ENCODE peak calls at places on chromosome 16, in eight cellular contexts. K is body of pancreas, C is suprapubic skin, I is esophagus squamous epithelium, G is A549, W is IMR-90, O is sigmoid colon, Y is heart left ventricle. L is an unnamed sample.

GRCh38 chr16:876523-877241 is 76.1 kb upstream of the GNG13 start:
- DNase-seq in K (no peak), C (no peak), I (no peak), G (no peak), W (no peak), O (peak; percentile 53), Y (no peak), L (no peak)

GRCh38 chr16:75750516-75750915 is 24.2 kb upstream of the CPHXL start:
- DNase-seq in K (no peak), C (no peak), I (no peak), G (no peak), W (no peak), O (no peak), Y (no peak), L (no peak)

GRCh38 chr16:11572301-11572995 is 14.3 kb downstream of the LITAF start:
- DNase-seq in K (no peak), C (no peak), I (no peak), G (no peak), W (no peak), O (no peak), Y (no peak), L (no peak)

GRCh38 chr16:21117567-21117966 is 33.1 kb downstream of the DNAH3 start:
- DNase-seq in K (no peak), C (no peak), I (no peak), G (no peak), W (no peak), O (no peak), Y (no peak), L (no peak)

GRCh38 chr16:12311887-12312286 is 335.4 kb downstream of the SNX29 start:
- DNase-seq in K (no peak), C (no peak), I (no peak), G (no peak), W (no peak), O (no peak), Y (no peak), L (no peak)

GRCh38 chr16:80707686-80708085 is 96.7 kb downstream of the CDYL2 start:
- DNase-seq in K (no peak), C (no peak), I (no peak), G (no peak), W (no peak), O (no peak), Y (no peak), L (no peak)

GRCh38 chr16:1619976-1620375 is 7.8 kb downstream of the CRAMP1 start:
- DNase-seq in K (no peak), C (no peak), I (no peak), G (no peak), W (no peak), O (no peak), Y (no peak), L (no peak)

GRCh38 chr16:86884256-86884655 is 305.9 kb downstream of the FOXL1 start:
- DNase-seq in K (no peak), C (no peak), I (no peak), G (no peak), W (no peak), O (peak; percentile 14), Y (no peak), L (no peak)

GRCh38 chr16:813204-813915 is 12.8 kb upstream of the GNG13 start:
- DNase-seq in K (peak; percentile 45), C (no peak), I (no peak), G (peak; percentile 63), W (peak; percentile 8), O (no peak), Y (peak; percentile 40), L (no peak)

GRCh38 chr16:29198731-29199521 is 207.6 kb downstream of the NPIPB11 start:
- DNase-seq in K (no peak), C (peak; percentile 65), I (no peak), G (no peak), W (no peak), O (peak; percentile 69), Y (peak; percentile 21), L (no peak)

GRCh38 chr16:50671644-50672260 is 9.4 kb downstream of the SNX20 start:
- DNase-seq in K (no peak), C (no peak), I (no peak), G (no peak), W (peak; percentile 16), O (no peak), Y (no peak), L (peak; percentile 53)

GRCh38 chr16:77816293-77816692 is 27.9 kb downstream of the VAT1L start:
- DNase-seq in K (peak; percentile 58), C (no peak), I (no peak), G (no peak), W (peak; percentile 81), O (no peak), Y (no peak), L (no peak)

GRCh38 chr16:81394966-81395655 is 49.5 kb upstream of the CMIP start:
- DNase-seq in K (no peak), C (no peak), I (no peak), G (no peak), W (no peak), O (no peak), Y (peak; percentile 35), L (no peak)

GRCh38 chr16:14475370-14476139 is 154.5 kb downstream of the PARN start:
- DNase-seq in K (peak; percentile 76), C (no peak), I (no peak), G (peak; percentile 73), W (peak; percentile 24), O (no peak), Y (no peak), L (no peak)

GRCh38 chr16:31118223-31119155 is 1.0 kb downstream of the KAT8 start:
- DNase-seq in K (no peak), C (no peak), I (no peak), G (no peak), W (peak; percentile 81), O (no peak), Y (no peak), L (no peak)

GRCh38 chr16:31107465-31107867 is 720 bp upstream of the BCKDK start:
- DNase-seq in K (no peak), C (no peak), I (no peak), G (no peak), W (no peak), O (no peak), Y (no peak), L (no peak)

GRCh38 chr16:85750021-85750826 is 672 bp downstream of the C16orf74 start:
- DNase-seq in K (no peak), C (no peak), I (no peak), G (no peak), W (peak; percentile 46), O (no peak), Y (peak; percentile 39), L (no peak)
- TF ChIP-seq POLR2A in K (no peak), C (no peak), I (no peak), G (no peak), W (no peak), O (no peak), Y (no peak), L (no peak)

DNA sequence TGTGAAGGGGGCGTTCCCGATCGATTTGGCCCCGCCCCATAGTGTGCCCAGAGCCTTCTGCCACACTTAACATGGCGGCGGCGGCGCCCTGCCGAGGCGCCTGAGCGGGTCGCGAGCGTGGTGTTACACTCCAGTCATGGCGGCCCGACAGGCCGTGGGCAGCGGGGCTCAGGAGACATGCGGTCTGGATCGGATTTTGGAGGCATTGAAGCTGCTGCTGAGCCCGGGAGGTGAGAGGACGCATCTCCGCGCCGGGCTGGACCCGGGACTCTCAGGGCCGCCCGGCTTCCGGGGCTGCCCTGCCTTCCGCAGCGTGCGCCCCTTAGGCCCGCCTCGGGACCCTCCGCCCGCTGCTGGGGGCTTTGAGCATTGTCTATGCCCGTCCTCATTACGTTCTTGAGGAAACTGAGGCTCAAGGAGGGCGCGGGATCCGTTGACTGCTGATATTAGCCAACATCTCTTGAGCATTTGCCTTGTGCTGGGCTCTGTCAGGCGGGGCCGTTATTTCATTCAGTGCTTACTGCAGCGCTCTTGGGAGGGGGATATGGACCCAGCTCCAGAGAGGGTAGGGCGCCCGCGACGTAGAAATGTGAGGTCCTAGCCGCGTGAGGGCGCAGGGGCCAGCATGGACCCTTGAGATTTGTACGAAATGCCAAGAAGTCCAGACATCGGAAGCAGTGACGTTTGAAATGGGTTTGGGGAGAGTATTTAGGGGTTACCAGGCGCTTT is at the start of gene TANGO6:
- DNase-seq in K (peak; percentile 89), C (peak; percentile 91), I (peak; percentile 25), G (peak; percentile 74), W (peak; percentile 68), O (peak; percentile 91), Y (peak; percentile 89), L (peak; percentile 77)
- TF ChIP-seq POLR2A in K (peak; percentile 89), C (no peak), I (no peak), G (peak; percentile 94), W (peak; percentile 71), O (no peak), Y (peak; percentile 59), L (peak; percentile 88)

DNA sequence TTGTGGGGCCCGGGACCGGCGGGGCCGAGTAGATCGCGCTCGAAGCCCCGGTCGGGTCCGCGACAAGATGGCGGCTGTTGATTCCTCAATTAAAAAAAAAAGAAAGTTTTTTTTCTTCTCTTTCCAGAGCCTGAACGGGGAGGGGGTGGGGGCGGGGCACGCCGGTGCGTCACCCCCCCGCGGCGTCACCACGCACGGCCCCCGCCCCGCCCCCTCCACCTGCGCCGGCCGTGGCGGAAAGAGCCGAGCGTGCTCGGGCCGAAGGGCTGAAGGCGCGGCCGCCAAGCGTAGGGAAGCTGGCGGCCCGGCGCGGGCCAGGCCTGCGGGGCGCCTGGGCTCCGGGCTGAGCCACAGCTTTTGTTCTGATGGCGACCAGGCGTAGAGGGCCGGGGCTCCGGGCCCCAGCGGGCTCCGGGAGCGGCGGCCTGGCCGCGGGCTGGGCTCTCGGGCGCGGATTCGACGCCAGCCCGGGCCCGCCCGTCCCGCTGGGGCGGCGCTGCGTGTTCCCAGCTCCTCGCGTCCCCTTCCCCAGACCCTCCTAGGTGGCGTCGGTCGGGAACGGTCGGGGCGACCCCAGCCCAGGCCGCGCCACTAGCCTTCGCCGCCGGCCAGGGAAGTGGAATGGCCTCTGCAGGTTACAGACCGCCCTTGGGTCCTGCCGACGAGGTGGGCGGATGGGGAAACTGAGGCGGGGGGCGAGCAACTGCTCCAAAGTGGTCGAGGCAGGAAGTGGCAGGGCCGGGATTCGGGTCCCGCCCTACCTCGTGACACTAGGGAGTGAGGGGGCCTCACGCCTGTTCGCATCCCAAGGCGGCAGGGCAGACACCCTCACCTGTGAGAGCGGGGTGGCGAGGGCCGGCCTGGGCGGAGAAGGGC is at the start of gene CREBBP:
- DNase-seq in K (peak; percentile 90), C (peak; percentile 88), I (peak; percentile 56), G (peak; percentile 38), W (peak; percentile 80), O (peak; percentile 92), Y (peak; percentile 91), L (peak; percentile 79)
- TF ChIP-seq POLR2A in K (peak; percentile 34), C (no peak), I (peak; percentile 71), G (peak; percentile 83), W (peak; percentile 86), O (no peak), Y (peak; percentile 74), L (peak; percentile 59)

GRCh38 chr16:88766975-88767374 is 18.0 kb downstream of the PIEZO1 start:
- DNase-seq in K (no peak), C (no peak), I (no peak), G (no peak), W (no peak), O (no peak), Y (no peak), L (no peak)

GRCh38 chr16:88764080-88764479 is 20.9 kb downstream of the PIEZO1 start:
- DNase-seq in K (no peak), C (no peak), I (no peak), G (no peak), W (no peak), O (no peak), Y (no peak), L (no peak)

GRCh38 chr16:88762941-88763340 is 22.1 kb downstream of the PIEZO1 start:
- DNase-seq in K (no peak), C (no peak), I (no peak), G (no peak), W (no peak), O (no peak), Y (no peak), L (no peak)

GRCh38 chr16:88763502-88764053 is 21.4 kb downstream of the PIEZO1 start:
- DNase-seq in K (peak; percentile 75), C (no peak), I (no peak), G (no peak), W (no peak), O (no peak), Y (no peak), L (no peak)

GRCh38 chr16:88764913-88765349 is 20.1 kb downstream of the PIEZO1 start:
- DNase-seq in K (peak; percentile 84), C (no peak), I (no peak), G (no peak), W (peak; percentile 35), O (no peak), Y (no peak), L (peak; percentile 97)
- TF ChIP-seq POLR2A in K (peak; percentile 60), C (no peak), I (no peak), G (no peak), W (no peak), O (no peak), Y (no peak), L (no peak)

L was measured in H54.